ENCODE peak calls at places on chromosomes 6 and 20, in eight cellular contexts. P, R, B, D, E, H, C and J are unnamed samples.

GRCh38 chr20:50588034-50588736 is 78.0 kb downstream of the PTPN1 start:
- DNase-seq in H (peak; percentile 70), P (peak; percentile 39), R (peak; percentile 91), C (peak; percentile 75), D (no peak), E (peak; percentile 78), B (peak; percentile 85), J (peak; percentile 90)

GRCh38 chr6:45445749-45446454 is 68.2 kb upstream of the SUPT3H start:
- DNase-seq in P (peak; percentile 94), D (peak; percentile 98), H (peak; percentile 99), B (no peak), E (no peak), C (peak; percentile 59), R (peak; percentile 73), J (no peak)

GRCh38 chr6:157712585-157713295 is 110.3 kb upstream of the SNX9 start:
- DNase-seq in D (no peak), C (no peak), E (no peak), R (no peak), H (no peak), B (no peak), P (no peak), J (no peak)

GRCh38 chr6:140360651-140361050 is 986.2 kb upstream of the CITED2 start:
- DNase-seq in C (no peak), R (no peak), P (no peak), B (no peak), D (no peak), H (no peak), E (no peak), J (no peak)

GRCh38 chr20:34096699-34097420 is 15.2 kb downstream of the EIF2S2 start:
- DNase-seq in R (no peak), D (no peak), B (no peak), H (no peak), P (no peak), E (no peak), C (no peak), J (no peak)

GRCh38 chr6:158377866-158378265 is 65.6 kb downstream of the TULP4 start:
- DNase-seq in P (no peak), E (no peak), B (no peak), D (no peak), C (no peak), H (peak; percentile 24), R (no peak), J (no peak)

GRCh38 chr6:72552938-72553337 is 68.9 kb upstream of the KCNQ5 start:
- DNase-seq in C (no peak), H (peak; percentile 41), P (no peak), D (no peak), E (no peak), B (no peak), R (no peak), J (no peak)

GRCh38 chr6:40556881-40557280 is 30.3 kb downstream of the LRFN2 start:
- DNase-seq in D (no peak), C (no peak), H (no peak), B (no peak), R (peak; percentile 32), P (no peak), E (no peak), J (no peak)

GRCh38 chr20:54088430-54088829 is 18.0 kb upstream of the BCAS1 start:
- DNase-seq in P (no peak), R (no peak), H (no peak), D (no peak), C (no peak), B (no peak), E (no peak), J (no peak)

GRCh38 chr6:2353412-2354137 is 108.2 kb upstream of the GMDS start:
- DNase-seq in E (peak; percentile 71), D (peak; percentile 41), H (peak; percentile 89), B (peak; percentile 48), C (peak; percentile 51), R (no peak), P (peak; percentile 48), J (peak; percentile 70)

GRCh38 chr6:2355155-2355554 is 109.8 kb upstream of the GMDS start:
- DNase-seq in R (no peak), H (peak; percentile 18), P (no peak), C (no peak), D (no peak), E (no peak), B (no peak), J (no peak)

GRCh38 chr6:2351090-2351489 is 105.7 kb upstream of the GMDS start:
- DNase-seq in R (no peak), C (no peak), H (no peak), E (no peak), P (no peak), D (no peak), B (no peak), J (no peak)

GRCh38 chr6:2351807-2352431 is 106.5 kb upstream of the GMDS start:
- DNase-seq in B (no peak), H (peak; percentile 46), D (peak; percentile 41), C (no peak), E (no peak), R (no peak), P (no peak), J (no peak)

GRCh38 chr6:2354138-2354491 is 108.7 kb upstream of the GMDS start:
- DNase-seq in H (no peak), E (no peak), D (no peak), P (no peak), B (no peak), R (no peak), C (no peak), J (no peak)
- TF ChIP-seq CTCF in H (no peak), E (no peak), D (no peak), P (no peak), B (no peak), R (no peak), C (no peak), J (peak; percentile 9)

GRCh38 chr6:73608761-73609160 is 45.0 kb downstream of the SLC17A5 start:
- DNase-seq in D (no peak), C (no peak), E (no peak), R (no peak), B (no peak), P (no peak), H (no peak), J (no peak)

GRCh38 chr6:73613806-73614536 is 39.8 kb downstream of the SLC17A5 start:
- DNase-seq in H (no peak), R (no peak), D (no peak), E (no peak), P (no peak), B (no peak), C (no peak), J (no peak)

GRCh38 chr6:73614802-73615201 is 39.0 kb downstream of the SLC17A5 start:
- DNase-seq in P (no peak), E (peak; percentile 27), C (no peak), D (no peak), R (no peak), B (no peak), H (no peak), J (no peak)

GRCh38 chr6:73612611-73613010 is 41.2 kb downstream of the SLC17A5 start:
- DNase-seq in D (no peak), P (no peak), R (no peak), H (no peak), C (no peak), B (no peak), E (no peak), J (no peak)

GRCh38 chr6:73610444-73611275 is 43.1 kb downstream of the SLC17A5 start:
- DNase-seq in H (peak; percentile 76), R (no peak), B (peak; percentile 47), E (no peak), D (peak; percentile 24), C (no peak), P (peak; percentile 18), J (no peak)
- TF ChIP-seq CTCF in H (peak; percentile 55), R (peak; percentile 71), B (peak; percentile 13), E (peak; percentile 46), D (peak; percentile 38), C (peak; percentile 75), P (peak; percentile 60), J (peak; percentile 66)

GRCh38 chr6:141593311-141593710 is 539.4 kb upstream of the GJE1 start:
- DNase-seq in H (no peak), B (no peak), D (no peak), C (no peak), R (no peak), P (no peak), E (no peak), J (no peak)

GRCh38 chr6:141598487-141598886 is 534.2 kb upstream of the GJE1 start:
- DNase-seq in C (no peak), B (no peak), E (no peak), P (no peak), R (no peak), D (no peak), H (peak; percentile 12), J (no peak)

GRCh38 chr6:141594874-141595273 is 537.9 kb upstream of the GJE1 start:
- DNase-seq in R (no peak), B (no peak), H (peak; percentile 1), D (no peak), E (no peak), P (no peak), C (no peak), J (no peak)
- TF ChIP-seq CTCF in R (no peak), B (no peak), H (peak; percentile 25), D (peak; percentile 6), E (no peak), P (peak; percentile 24), C (no peak), J (no peak)

GRCh38 chr20:35541118-35541782 is 628 bp upstream of the ERGIC3 start:
- DNase-seq in E (no peak), H (no peak), B (no peak), D (no peak), C (no peak), R (no peak), P (no peak), J (no peak)

GRCh38 chr20:35542990-35543389 is 1.1 kb downstream of the ERGIC3 start:
- DNase-seq in E (no peak), C (no peak), D (no peak), R (no peak), P (no peak), H (no peak), B (no peak), J (no peak)

GRCh38 chr20:35539756-35540212 is 2.1 kb upstream of the ERGIC3 start:
- DNase-seq in R (peak; percentile 76), H (peak; percentile 15), B (peak; percentile 73), E (peak; percentile 57), D (no peak), C (no peak), P (no peak), J (peak; percentile 37)

GRCh38 chr20:35544436-35544835 is 2.6 kb downstream of the ERGIC3 start:
- DNase-seq in R (no peak), D (no peak), B (no peak), P (no peak), C (no peak), H (no peak), E (no peak), J (no peak)

DNA sequence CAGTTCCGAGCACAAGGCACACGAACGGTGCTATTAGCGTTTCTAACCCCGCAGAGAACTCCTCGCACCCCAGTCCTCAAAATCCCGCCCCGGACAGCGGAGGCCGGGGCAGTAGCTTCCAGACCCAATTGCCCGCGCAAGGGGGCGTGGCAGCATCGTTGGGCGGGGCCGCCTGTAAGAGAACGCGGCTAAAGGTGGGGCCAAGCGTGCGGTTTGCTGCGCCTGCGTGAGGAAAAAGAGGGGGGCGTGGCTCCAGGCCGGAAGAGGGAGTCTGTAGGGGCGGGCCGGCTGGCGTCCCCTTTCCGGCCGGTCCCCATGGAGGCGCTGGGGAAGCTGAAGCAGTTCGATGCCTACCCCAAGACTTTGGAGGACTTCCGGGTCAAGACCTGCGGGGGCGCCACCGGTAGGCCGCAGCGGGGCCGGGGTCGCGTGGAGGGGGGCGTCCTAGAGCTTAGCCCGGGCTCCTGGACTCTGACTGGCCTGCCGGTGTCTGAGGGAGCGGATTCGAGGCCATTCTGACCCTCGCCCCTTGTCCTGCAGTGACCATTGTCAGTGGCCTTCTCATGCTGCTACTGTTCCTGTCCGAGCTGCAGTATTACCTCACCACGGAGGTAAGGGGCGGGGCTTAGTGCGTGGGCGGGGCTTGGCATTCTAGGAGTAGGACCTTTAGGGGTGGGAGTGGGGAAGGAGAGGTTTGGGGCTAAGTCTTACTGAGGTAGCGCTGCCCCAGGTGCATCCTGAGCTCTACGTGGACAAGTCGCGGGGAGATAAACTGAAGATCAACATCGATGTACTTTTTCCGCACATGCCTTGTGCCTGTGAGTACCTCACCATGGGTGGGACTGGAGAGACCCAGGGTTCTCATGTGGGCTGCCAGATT is at the start of gene ERGIC3:
- DNase-seq in R (peak; percentile 99), B (peak; percentile 95), E (peak; percentile 100), D (peak; percentile 62), C (peak; percentile 98), H (peak; percentile 97), P (peak; percentile 86), J (peak; percentile 99)
- TF ChIP-seq CTCF in R (peak; percentile 17), B (no peak), E (no peak), D (no peak), C (no peak), H (no peak), P (no peak), J (peak; percentile 39)